ENCODE peak calls at places on chromosomes 4 and X, in four cellular contexts. E is WERI-Rb-1; J is ovary; N is CD8-positive, alpha-beta T cell. V is an unnamed sample.
A peak's percentile ranks its signal among the peaks of the same experiment; 100 is the strongest.

GRCh38 chrX:48919360-48919821 is 567 bp upstream of the PIM2 start:
- DNase-seq in J (no peak), E (peak; percentile 22), N (peak; percentile 26), V (peak; percentile 77)

GRCh38 chr4:86117781-86118302 is 242.0 kb downstream of the MAPK10 start:
- DNase-seq in E (no peak), N (no peak), J (no peak), V (no peak)

GRCh38 chrX:50799531-50799961 is 14.4 kb downstream of the SHROOM4 start:
- DNase-seq in N (no peak), E (no peak), J (no peak), V (no peak)

GRCh38 chrX:72060196-72060974 is 71.3 kb downstream of the RTL5 start:
- DNase-seq in N (no peak), J (peak; percentile 50), E (no peak), V (peak; percentile 56)

GRCh38 chrX:41526925-41527324 is 79.8 kb downstream of the NYX start:
- DNase-seq in J (no peak), N (no peak), E (no peak), V (no peak)

GRCh38 chrX:66384722-66385121 is 220.7 kb downstream of the HEPH start:
- DNase-seq in N (no peak), J (no peak), E (no peak), V (no peak)

GRCh38 chrX:131827935-131828334 is 195.2 kb upstream of the STK26 start:
- DNase-seq in N (no peak), J (no peak), E (peak; percentile 70), V (peak; percentile 59)

GRCh38 chrX:58025979-58026378 is 115.7 kb upstream of the ZXDA start:
- DNase-seq in E (peak; percentile 29), N (peak; percentile 36), J (no peak), V (peak; percentile 3)

GRCh38 chrX:134377537-134377936 is 82.4 kb upstream of the HPRT1 start:
- DNase-seq in E (peak; percentile 11), N (peak; percentile 6), J (no peak), V (no peak)

GRCh38 chr4:111836601-111837000 is 308.7 kb upstream of the FAM241A start:
- DNase-seq in E (peak; percentile 73), N (no peak), J (no peak), V (no peak)

GRCh38 chr4:6945052-6945409 is 35.4 kb downstream of the TBC1D14 start:
- DNase-seq in J (no peak), N (no peak), E (no peak), V (peak; percentile 81)

GRCh38 chrX:40893251-40893910 is 158.0 kb upstream of the MED14 start:
- DNase-seq in N (no peak), J (no peak), E (no peak), V (no peak)

GRCh38 chr4:168050002-168050401 is 42.3 kb upstream of the ANXA10 start:
- DNase-seq in E (no peak), N (no peak), J (no peak), V (no peak)

GRCh38 chrX:47384502-47384901 is 14.1 kb downstream of the ZNF157 start:
- DNase-seq in E (peak; percentile 69), N (peak; percentile 81), J (peak; percentile 42), V (peak; percentile 60)

GRCh38 chr4:132108784-132109183 is 1040.3 kb upstream of the PCDH10 start:
- DNase-seq in J (no peak), E (no peak), N (no peak), V (no peak)

GRCh38 chrX:8849945-8850344 is 48.8 kb upstream of the FAM9A start:
- DNase-seq in N (no peak), E (no peak), J (no peak), V (peak; percentile 31)

GRCh38 chr4:187084696-187085095 is 361.0 kb upstream of the FAT1 start:
- DNase-seq in J (no peak), N (no peak), E (no peak), V (no peak)

DNA sequence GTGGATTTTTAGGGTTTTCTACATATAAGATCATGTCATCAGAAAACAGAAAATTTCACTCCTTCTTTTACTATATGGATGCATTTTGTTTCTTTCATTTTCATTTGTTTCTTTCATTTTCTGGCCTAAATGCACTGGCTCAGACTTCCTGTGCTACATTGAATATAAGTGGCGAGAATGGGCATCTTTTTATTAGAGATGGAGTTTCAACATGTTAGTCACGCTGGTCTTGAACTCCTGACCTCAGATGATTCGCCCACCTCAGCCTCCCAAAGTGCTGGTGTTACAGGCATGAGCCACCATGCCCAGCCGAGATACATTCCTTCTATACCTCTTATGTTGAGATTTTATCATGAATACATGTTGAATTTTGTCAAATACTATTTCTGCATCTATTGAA is 61.8 kb downstream of the BRWD3 start:
- DNase-seq in J (no peak), N (no peak), E (no peak), V (no peak)
- H3K4me3 ChIP-seq in J (no peak overlapping the region), N (no peak overlapping the region), E (no peak overlapping the region), V (no peak overlapping the region)

DNA sequence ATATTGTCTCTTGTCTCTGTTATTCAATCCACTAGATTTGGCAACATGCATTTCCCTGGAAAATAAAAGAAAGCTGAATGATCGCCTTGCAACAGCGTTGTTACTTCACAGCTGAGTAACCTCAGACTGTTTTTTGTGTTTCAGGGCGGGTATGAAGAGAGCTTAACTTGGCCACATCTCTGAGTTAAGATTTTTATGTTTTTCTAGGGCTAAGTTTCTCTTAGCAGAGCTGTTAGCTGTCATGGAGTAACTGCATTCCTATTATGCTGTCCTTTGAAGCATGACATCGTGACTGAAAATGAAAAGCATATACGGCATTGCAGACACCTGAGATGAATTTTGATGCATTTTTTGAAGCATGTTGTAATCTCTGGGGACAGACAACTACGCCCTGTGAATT is 1798.9 kb downstream of the PCDH7 start:
- DNase-seq in J (no peak), E (no peak), N (no peak), V (no peak)
- H3K4me3 ChIP-seq in J (no peak overlapping the region), E (no peak overlapping the region), N (no peak overlapping the region), V (no peak overlapping the region)

GRCh38 chrX:85994787-85995186 is 52.6 kb downstream of the CHM start:
- DNase-seq in N (no peak), J (no peak), E (no peak), V (no peak)
- H3K4me3 ChIP-seq in N (no peak overlapping the region), J (no peak overlapping the region), E (no peak overlapping the region), V (no peak overlapping the region)

DNA sequence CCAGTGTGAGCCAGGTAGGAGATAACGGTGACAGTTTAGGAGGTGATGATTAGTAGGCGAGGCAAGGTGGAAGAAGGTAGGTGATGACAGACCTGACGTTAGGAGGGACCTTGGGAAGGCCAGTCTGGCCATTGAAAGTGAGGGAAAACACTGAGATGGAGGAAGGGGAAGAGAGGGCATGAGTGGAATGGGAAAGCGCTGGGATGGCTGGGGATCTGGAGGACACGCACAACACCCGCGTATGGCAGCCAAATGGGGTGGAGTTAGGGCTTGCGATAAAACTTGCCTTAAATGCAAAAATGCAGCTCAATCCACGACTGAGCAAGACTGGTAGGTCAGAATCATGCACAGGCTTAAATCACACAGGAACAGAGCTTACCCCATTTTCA is 598 bp upstream of the CDKL2 start:
- DNase-seq in N (no peak), J (no peak), E (no peak), V (no peak)
- H3K4me3 ChIP-seq in N (peak overlapping the region; percentile 82), J (peak overlapping the region; percentile 51), E (peak overlapping the region; percentile 63), V (peak overlapping the region; percentile 77)